ENCODE peak calls at places on chromosome 3, in eight cellular contexts. N, V, U, Z, R, D, F and E are unnamed samples.

GRCh38 chr3:42511196-42511595 is 8.8 kb downstream of the VIPR1 start:
- DNase-seq in Z (no peak), N (no peak), F (no peak), D (no peak), V (no peak), U (no peak), R (no peak), E (no peak)

GRCh38 chr3:43394071-43394501 is 107.7 kb downstream of the SNRK start:
- DNase-seq in Z (no peak), N (no peak), D (peak), V (no peak), F (no peak), R (no peak), U (no peak), E (no peak)

GRCh38 chr3:75983609-75984290 is 198.4 kb upstream of the ZNF717 start:
- DNase-seq in D (no peak), U (no peak), F (no peak), V (no peak), N (no peak), R (no peak), Z (no peak), E (no peak)

GRCh38 chr3:17420668-17421067 is 321.8 kb downstream of the TBC1D5 start:
- DNase-seq in R (no peak), U (no peak), N (peak), V (no peak), F (no peak), D (no peak), Z (no peak), E (no peak)

GRCh38 chr3:190883973-190884832 is 21.7 kb upstream of the GMNC start:
- DNase-seq in V (no peak), R (no peak), D (peak), Z (no peak), N (peak), F (no peak), U (peak), E (no peak)

GRCh38 chr3:44061961-44062360 is 179.7 kb upstream of the TOPAZ1 start:
- DNase-seq in F (no peak), V (no peak), D (no peak), R (no peak), U (no peak), N (peak), Z (no peak), E (no peak)

GRCh38 chr3:98013428-98014349 is 21.4 kb downstream of the GABRR3 start:
- DNase-seq in R (no peak), V (no peak), U (no peak), N (no peak), Z (no peak), D (no peak), F (no peak), E (no peak)

GRCh38 chr3:170296703-170297102 is 60.8 kb upstream of the SKIL start:
- DNase-seq in Z (no peak), R (no peak), D (no peak), N (no peak), U (no peak), V (no peak), F (no peak), E (no peak)

GRCh38 chr3:23129062-23129461 is 74.1 kb upstream of the UBE2E2 start:
- DNase-seq in Z (no peak), F (no peak), U (no peak), D (no peak), V (no peak), N (no peak), R (no peak), E (no peak)

GRCh38 chr3:44516230-44516629 is 38.8 kb upstream of the ZNF445 start:
- DNase-seq in U (no peak), R (no peak), Z (no peak), N (no peak), D (peak), V (no peak), F (no peak), E (no peak)

GRCh38 chr3:172142074-172143059 is 103.0 kb downstream of the FNDC3B start:
- DNase-seq in U (no peak), N (no peak), F (no peak), Z (no peak), V (no peak), D (peak), R (no peak), E (no peak)

GRCh38 chr3:48563382-48563918 is at the start of gene UCN2:
- DNase-seq in Z (no peak), N (peak), F (no peak), U (no peak), R (no peak), D (no peak), V (no peak), E (no peak)